ENCODE peak calls at places on chromosomes 16 and 17, in four cellular contexts. X is mesenchymal stem cell, M is heart left ventricle, D is esophagus muscularis mucosa. A is an unnamed sample.

GRCh38 chr16:4606354-4606753 is 8.3 kb downstream of the UBALD1 start:
- DNase-seq in X (no peak), M (no peak), D (no peak), A (no peak)

GRCh38 chr17:15456972-15457722 is 10.3 kb downstream of the CDRT4 start:
- DNase-seq in X (peak; percentile 57), M (peak; percentile 71), D (no peak), A (peak; percentile 71)

GRCh38 chr16:3745751-3746355 is 28.5 kb upstream of the TRAP1 start:
- DNase-seq in X (no peak), M (no peak), D (no peak), A (peak; percentile 30)

GRCh38 chr17:8912060-8912981 is 44.8 kb upstream of the PIK3R6 start:
- DNase-seq in X (no peak), M (no peak), D (peak; percentile 87), A (no peak)

GRCh38 chr16:49204191-49204590 is 77.4 kb downstream of the CBLN1 start:
- DNase-seq in X (no peak), M (no peak), D (peak; percentile 77), A (no peak)

GRCh38 chr16:2968368-2968737 is 795 bp upstream of the PAQR4 start:
- DNase-seq in X (no peak), M (peak; percentile 52), D (no peak), A (no peak)

GRCh38 chr16:80058236-80058635 is 457.7 kb upstream of the MAF start:
- DNase-seq in X (peak; percentile 17), M (peak; percentile 65), D (no peak), A (peak; percentile 54)

GRCh38 chr16:8665529-8665928 is 8.9 kb upstream of the ABAT start:
- DNase-seq in X (no peak), M (no peak), D (no peak), A (no peak)

GRCh38 chr16:79658301-79659001 is 57.9 kb upstream of the MAF start:
- DNase-seq in X (peak; percentile 93), M (no peak), D (no peak), A (no peak)

GRCh38 chr16:54522596-54522995 is 236.0 kb upstream of the IRX3 start:
- DNase-seq in X (no peak), M (no peak), D (no peak), A (no peak)

GRCh38 chr16:20385844-20386832 is 18.4 kb downstream of the PDILT start:
- DNase-seq in X (peak; percentile 31), M (peak; percentile 73), D (no peak), A (peak; percentile 84)

GRCh38 chr17:265726-266125 is 84.3 kb upstream of the DOC2B start:
- DNase-seq in X (no peak), M (peak; percentile 43), D (no peak), A (peak; percentile 43)

GRCh38 chr16:58197314-58198012 is 443 bp downstream of the CSNK2A2 start:
- DNase-seq in X (peak; percentile 8), M (no peak), D (no peak), A (no peak)

GRCh38 chr17:63762106-63763078 is 11.0 kb downstream of the CCDC47 start:
- DNase-seq in X (no peak), M (no peak), D (no peak), A (no peak)

DNA sequence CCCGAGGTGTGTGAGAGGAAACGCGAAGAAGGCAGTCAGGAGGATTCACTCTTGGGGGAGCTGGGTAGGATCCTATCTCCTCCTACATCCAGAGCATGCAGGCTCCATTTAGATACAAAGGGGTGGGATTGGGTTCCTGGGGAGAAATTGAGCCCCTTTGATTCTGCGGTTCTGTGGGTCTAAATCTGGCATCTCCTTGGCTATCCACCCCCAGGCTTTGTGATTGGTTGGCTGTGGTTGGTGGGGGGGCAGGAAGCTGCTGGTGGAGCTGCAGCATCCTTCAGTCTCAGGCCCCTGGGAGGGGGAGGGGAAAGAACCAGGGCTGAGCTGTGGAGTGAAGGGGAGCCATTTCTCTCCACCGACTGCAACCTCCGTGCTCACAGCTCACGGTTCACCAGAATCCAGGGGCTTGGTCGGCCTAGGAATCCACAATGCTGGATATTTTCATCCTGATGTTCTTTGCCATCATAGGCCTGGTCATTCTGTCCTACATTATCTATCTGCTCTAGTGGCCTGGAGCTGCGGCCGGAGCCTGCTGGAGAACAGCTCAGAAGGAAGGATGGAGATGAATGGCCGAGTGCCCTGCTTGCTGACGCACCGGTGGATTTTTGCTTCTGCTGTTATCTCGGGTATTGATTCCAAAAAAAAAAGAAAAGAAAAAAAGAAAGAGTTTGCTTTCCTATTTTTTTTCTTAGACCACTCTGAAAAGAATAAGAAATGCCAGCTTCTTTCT is at the start of gene LASP1NB:
- DNase-seq in X (no peak), M (no peak), D (peak; percentile 55), A (no peak)
- H3K27ac ChIP-seq in X (no peak within 1 kb of the TSS), M (peak within 1 kb of the TSS; percentile 19), D (peak within 1 kb of the TSS; percentile 0), A (peak within 1 kb of the TSS; percentile 83)

GRCh38 chr17:39596543-39597267 is 11.0 kb downstream of the NEUROD2 start:
- DNase-seq in X (no peak), M (no peak), D (no peak), A (no peak)
- H3K27me3 ChIP-seq in X (peaks cover 97% of the 10 kb centered on the region), M (peaks cover 45% of the 10 kb centered on the region), D (peaks cover 65% of the 10 kb centered on the region), A (no peaks in the 10 kb centered on the region)

GRCh38 chr16:47079883-47080282 is 63.9 kb downstream of the NETO2 start:
- DNase-seq in X (no peak), M (no peak), D (no peak), A (no peak)

GRCh38 chr16:47084198-47084597 is 59.5 kb downstream of the NETO2 start:
- DNase-seq in X (no peak), M (no peak), D (no peak), A (no peak)

DNA sequence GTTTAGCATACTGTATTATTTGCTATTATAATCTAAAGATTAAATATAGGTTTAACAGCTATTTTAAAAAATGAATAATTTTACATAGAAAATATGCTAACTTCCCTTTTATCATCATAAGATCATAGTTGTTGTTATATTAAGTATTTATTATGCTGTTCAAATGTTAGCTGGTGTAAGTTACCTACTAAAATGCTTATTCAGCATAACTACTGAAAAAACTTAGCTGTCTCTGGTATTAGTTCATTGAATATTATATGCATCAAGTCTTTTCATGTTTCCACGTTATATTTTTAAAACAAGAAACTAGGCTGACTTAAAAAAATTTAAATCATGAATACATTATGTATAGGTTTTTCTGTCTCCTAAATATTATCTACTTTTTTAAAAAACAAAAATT is 62.6 kb downstream of the NETO2 start:
- DNase-seq in X (no peak), M (no peak), D (no peak), A (no peak)
- H3K4me3 ChIP-seq in X (no peak overlapping the region), M (no peak overlapping the region), D (no peak overlapping the region), A (no peak overlapping the region)

GRCh38 chr17:41339571-41340169 is 11.0 kb downstream of the KRT33A start:
- DNase-seq in X (no peak), M (no peak), D (peak; percentile 55), A (no peak)

GRCh38 chr17:41343031-41343430 is 7.6 kb downstream of the KRT33A start:
- DNase-seq in X (no peak), M (no peak), D (no peak), A (no peak)

GRCh38 chr17:41340934-41341861 is 9.4 kb downstream of the KRT33A start:
- DNase-seq in X (no peak), M (no peak), D (no peak), A (no peak)

GRCh38 chr17:41338961-41339485 is 11.6 kb downstream of the KRT33A start:
- DNase-seq in X (peak; percentile 69), M (no peak), D (peak; percentile 84), A (no peak)

GRCh38 chr17:41340496-41340895 is 10.1 kb downstream of the KRT33A start:
- DNase-seq in X (no peak), M (no peak), D (peak; percentile 86), A (no peak)
- H3K27ac ChIP-seq in X (peak overlapping the region; percentile 3), M (no peak overlapping the region), D (no peak overlapping the region), A (no peak overlapping the region)

A was measured in aorta.